ENCODE peak calls at places on chromosomes 11 and 22, in seven cellular contexts. One of them, this sample, is unnamed.

GRCh38 chr22:40582063-40582462 is 54.5 kb downstream of the MRTFA start:
- DNase-seq in NB4: no peak
- DNase-seq in iPS DF 6.9: no peak
- DNase-seq in activated naive CD4-positive, alpha-beta T cell treated with Interleukin-2 at 50 U/mL for 16 hours: no peak
- DNase-seq in hypothalamus: no peak
- DNase-seq in EH: no peak
- DNase-seq in HFFc6: no peak
- DNase-seq in this sample: no peak

GRCh38 chr11:76637491-76638266 is 32.9 kb downstream of the LRRC32 start:
- DNase-seq in NB4: peak; percentile 41
- DNase-seq in iPS DF 6.9: no peak
- DNase-seq in activated naive CD4-positive, alpha-beta T cell treated with Interleukin-2 at 50 U/mL for 16 hours: no peak
- DNase-seq in hypothalamus: no peak
- DNase-seq in EH: no peak
- DNase-seq in HFFc6: no peak
- DNase-seq in this sample: no peak

GRCh38 chr11:7665473-7666291 is 7.6 kb downstream of the CYB5R2 start:
- DNase-seq in NB4: peak; percentile 76
- DNase-seq in iPS DF 6.9: peak; percentile 50
- DNase-seq in activated naive CD4-positive, alpha-beta T cell treated with Interleukin-2 at 50 U/mL for 16 hours: peak; percentile 70
- DNase-seq in hypothalamus: peak; percentile 41
- DNase-seq in EH: peak; percentile 70
- DNase-seq in HFFc6: peak; percentile 65
- DNase-seq in this sample: peak; percentile 82

GRCh38 chr11:111911563-111912401 is at the start of gene CRYAB:
- DNase-seq in NB4: no peak
- DNase-seq in iPS DF 6.9: no peak
- DNase-seq in activated naive CD4-positive, alpha-beta T cell treated with Interleukin-2 at 50 U/mL for 16 hours: no peak
- DNase-seq in hypothalamus: peak; percentile 70
- DNase-seq in EH: peak; percentile 100
- DNase-seq in HFFc6: peak; percentile 94
- DNase-seq in this sample: no peak

GRCh38 chr22:22432479-22432878 is 76.1 kb downstream of the ZNF280B start:
- DNase-seq in NB4: no peak
- DNase-seq in iPS DF 6.9: no peak
- DNase-seq in activated naive CD4-positive, alpha-beta T cell treated with Interleukin-2 at 50 U/mL for 16 hours: no peak
- DNase-seq in hypothalamus: no peak
- DNase-seq in EH: no peak
- DNase-seq in HFFc6: no peak
- DNase-seq in this sample: no peak

GRCh38 chr22:27004434-27004833 is 347.0 kb downstream of the MIAT start:
- DNase-seq in NB4: no peak
- DNase-seq in iPS DF 6.9: peak; percentile 47
- DNase-seq in activated naive CD4-positive, alpha-beta T cell treated with Interleukin-2 at 50 U/mL for 16 hours: no peak
- DNase-seq in hypothalamus: no peak
- DNase-seq in EH: no peak
- DNase-seq in HFFc6: no peak
- DNase-seq in this sample: no peak

GRCh38 chr11:45409587-45409986 is 123.4 kb upstream of the SYT13 start:
- DNase-seq in NB4: no peak
- DNase-seq in iPS DF 6.9: no peak
- DNase-seq in activated naive CD4-positive, alpha-beta T cell treated with Interleukin-2 at 50 U/mL for 16 hours: no peak
- DNase-seq in hypothalamus: no peak
- DNase-seq in EH: no peak
- DNase-seq in HFFc6: peak; percentile 24
- DNase-seq in this sample: no peak

GRCh38 chr11:29019960-29020683 is 911.9 kb downstream of the METTL15 start:
- DNase-seq in NB4: no peak
- DNase-seq in iPS DF 6.9: peak; percentile 5
- DNase-seq in activated naive CD4-positive, alpha-beta T cell treated with Interleukin-2 at 50 U/mL for 16 hours: no peak
- DNase-seq in hypothalamus: no peak
- DNase-seq in EH: peak; percentile 52
- DNase-seq in HFFc6: peak; percentile 34
- DNase-seq in this sample: no peak

GRCh38 chr11:119699227-119699626 is 29.8 kb downstream of the NECTIN1 start:
- DNase-seq in NB4: no peak
- DNase-seq in iPS DF 6.9: no peak
- DNase-seq in activated naive CD4-positive, alpha-beta T cell treated with Interleukin-2 at 50 U/mL for 16 hours: no peak
- DNase-seq in hypothalamus: no peak
- DNase-seq in EH: peak; percentile 9
- DNase-seq in HFFc6: no peak
- DNase-seq in this sample: no peak